ENCODE peak calls at places on chromosomes 1 and 21, in five cellular contexts. G, P, B, L and C are unnamed samples.

GRCh38 chr1:165235777-165236285 is 120.7 kb downstream of the LMX1A start:
- DNase-seq in G (no peak), P (no peak), B (peak; percentile 86), L (no peak), C (no peak)

GRCh38 chr1:187665513-187665912 is 836.8 kb downstream of the PLA2G4A start:
- DNase-seq in G (no peak), P (no peak), B (no peak), L (no peak), C (no peak)

GRCh38 chr1:170823120-170823519 is 112.2 kb upstream of the MROH9 start:
- DNase-seq in G (no peak), P (no peak), B (no peak), L (no peak), C (no peak)

GRCh38 chr1:151944110-151944858 is 35.0 kb upstream of the THEM4 start:
- DNase-seq in G (no peak), P (no peak), B (no peak), L (no peak), C (no peak)

GRCh38 chr1:39822146-39822545 is 33.5 kb upstream of the BMP8B start:
- DNase-seq in G (no peak), P (no peak), B (no peak), L (no peak), C (no peak)

GRCh38 chr1:182913401-182913800 is 39.6 kb downstream of the SHCBP1L start:
- DNase-seq in G (no peak), P (no peak), B (no peak), L (no peak), C (no peak)

GRCh38 chr1:167987174-167987573 is 50.3 kb upstream of the MPC2 start:
- DNase-seq in G (no peak), P (no peak), B (no peak), L (peak; percentile 36), C (no peak)

GRCh38 chr1:100441651-100442050 is 89.3 kb downstream of the CDC14A start:
- DNase-seq in G (no peak), P (no peak), B (no peak), L (no peak), C (no peak)

GRCh38 chr21:26707241-26707640 is 134.2 kb upstream of the CYYR1 start:
- DNase-seq in G (no peak), P (no peak), B (no peak), L (no peak), C (no peak)